ENCODE peak calls at places on chromosomes 7 and 10, in ten cellular contexts. E is stimulated activated CD4-positive, alpha-beta T cell treated with anti-CD3 and anti-CD28 coated beads, Interleukin-4, amount 100 ng/mL, for 4 hours; Y is glutamatergic neuron; N is GM10248; K is nephron progenitor cell; B is germinal center; W is head of caudate nucleus; H is neural crest cell; S is mucosa of gallbladder; J is heart right ventricle. Z is an unnamed sample.

GRCh38 chr7:22944506-22944905 is 69.4 kb downstream of the HYCC1 start:
- DNase-seq in E (no peak), Y (no peak), N (no peak), K (no peak), B (no peak), W (no peak), H (no peak), S (no peak), J (no peak), Z (no peak)

GRCh38 chr10:113499066-113499465 is 53.8 kb upstream of the HABP2 start:
- DNase-seq in E (no peak), Y (no peak), N (no peak), K (no peak), B (no peak), W (no peak), H (no peak), S (no peak), J (no peak), Z (no peak)

GRCh38 chr10:4770766-4771553 is 55.0 kb upstream of the AKR1E2 start:
- DNase-seq in E (no peak), Y (no peak), N (no peak), K (no peak), B (no peak), W (no peak), H (no peak), S (no peak), J (no peak), Z (no peak)

GRCh38 chr7:37110641-37111421 is 337.8 kb downstream of the ELMO1 start:
- DNase-seq in E (no peak), Y (no peak), N (no peak), K (no peak), B (no peak), W (no peak), H (no peak), S (no peak), J (no peak), Z (no peak)

GRCh38 chr10:77082601-77083252 is 554.9 kb downstream of the KCNMA1 start:
- DNase-seq in E (no peak), Y (no peak), N (no peak), K (no peak), B (no peak), W (no peak), H (no peak), S (no peak), J (no peak), Z (no peak)

GRCh38 chr10:94103902-94104301 is 110.2 kb downstream of the PLCE1 start:
- DNase-seq in E (no peak), Y (no peak), N (no peak), K (no peak), B (no peak), W (no peak), H (no peak), S (no peak), J (no peak), Z (no peak)

GRCh38 chr7:157339777-157340677 is 3.2 kb downstream of the DNAJB6 start:
- DNase-seq in E (peak), Y (peak), N (peak), K (peak), B (peak), W (peak), H (peak), S (peak), J (peak), Z (peak)

GRCh38 chr7:17448479-17449423 is 150.3 kb downstream of the AHR start:
- DNase-seq in E (no peak), Y (no peak), N (no peak), K (no peak), B (no peak), W (no peak), H (no peak), S (no peak), J (no peak), Z (no peak)

GRCh38 chr10:122348951-122349361 is 25.6 kb upstream of the PLEKHA1 start:
- DNase-seq in E (no peak), Y (no peak), N (no peak), K (no peak), B (no peak), W (no peak), H (no peak), S (peak), J (no peak), Z (no peak)

GRCh38 chr7:36286241-36286640 is 103.4 kb upstream of the ANLN start:
- DNase-seq in E (peak), Y (no peak), N (no peak), K (no peak), B (peak), W (no peak), H (no peak), S (no peak), J (no peak), Z (no peak)

GRCh38 chr10:4984971-4985594 is 18.6 kb downstream of the AKR1C2 start:
- DNase-seq in E (no peak), Y (no peak), N (no peak), K (no peak), B (no peak), W (no peak), H (no peak), S (peak), J (no peak), Z (no peak)

GRCh38 chr10:61337741-61338140 is 115.4 kb downstream of the TMEM26 start:
- DNase-seq in E (no peak), Y (no peak), N (no peak), K (no peak), B (no peak), W (no peak), H (no peak), S (no peak), J (no peak), Z (no peak)

GRCh38 chr7:65980478-65981250 is 1.3 kb downstream of the GUSB start:
- DNase-seq in E (peak), Y (no peak), N (peak), K (peak), B (peak), W (no peak), H (no peak), S (peak), J (peak), Z (no peak)

GRCh38 chr10:52740913-52741675 is 31.5 kb downstream of the MBL2 start:
- DNase-seq in E (no peak), Y (peak), N (peak), K (peak), B (peak), W (peak), H (peak), S (peak), J (no peak), Z (no peak)

GRCh38 chr10:51144161-51144781 is 70.0 kb downstream of the PRKG1 start:
- DNase-seq in E (no peak), Y (no peak), N (no peak), K (no peak), B (no peak), W (no peak), H (no peak), S (no peak), J (no peak), Z (no peak)

GRCh38 chr7:66930341-66930740 is 9.3 kb downstream of the TMEM248 start:
- DNase-seq in E (no peak), Y (peak), N (no peak), K (peak), B (no peak), W (no peak), H (no peak), S (no peak), J (no peak), Z (no peak)

GRCh38 chr7:99102361-99102760 is 41.5 kb downstream of the SMURF1 start:
- DNase-seq in E (no peak), Y (no peak), N (no peak), K (no peak), B (no peak), W (no peak), H (no peak), S (no peak), J (no peak), Z (no peak)

GRCh38 chr7:140623995-140624902 is 16.4 kb downstream of the DENND2A start:
- DNase-seq in E (no peak), Y (peak), N (no peak), K (no peak), B (no peak), W (no peak), H (no peak), S (no peak), J (peak), Z (no peak)

GRCh38 chr7:98148607-98149006 is 41.9 kb downstream of the LMTK2 start:
- DNase-seq in E (no peak), Y (no peak), N (no peak), K (no peak), B (no peak), W (no peak), H (no peak), S (no peak), J (no peak), Z (no peak)

GRCh38 chr10:128411624-128412023 is 285.4 kb upstream of the MKI67 start:
- DNase-seq in E (no peak), Y (no peak), N (no peak), K (no peak), B (no peak), W (no peak), H (no peak), S (no peak), J (no peak), Z (no peak)

GRCh38 chr7:47501406-47501805 is 80.5 kb downstream of the TNS3 start:
- DNase-seq in E (no peak), Y (no peak), N (no peak), K (peak), B (no peak), W (no peak), H (no peak), S (no peak), J (no peak), Z (no peak)

GRCh38 chr7:116952640-116953371 is 495 bp upstream of the ST7 start:
- DNase-seq in E (no peak), Y (peak), N (no peak), K (peak), B (no peak), W (no peak), H (peak), S (peak), J (peak), Z (no peak)

GRCh38 chr10:129755075-129756020 is 208.7 kb downstream of the EBF3 start:
- DNase-seq in E (no peak), Y (no peak), N (no peak), K (no peak), B (no peak), W (no peak), H (no peak), S (peak), J (no peak), Z (peak)

GRCh38 chr7:38232475-38233366 is 40.7 kb downstream of the TARP start:
- DNase-seq in E (peak), Y (no peak), N (peak), K (no peak), B (no peak), W (no peak), H (no peak), S (peak), J (no peak), Z (no peak)

GRCh38 chr10:132308588-132309451 is 1.1 kb upstream of the STK32C start:
- DNase-seq in E (no peak), Y (no peak), N (peak), K (peak), B (no peak), W (no peak), H (peak), S (no peak), J (no peak), Z (no peak)

GRCh38 chr7:47763063-47763974 is 181.4 kb upstream of the TNS3 start:
- DNase-seq in E (no peak), Y (no peak), N (no peak), K (peak), B (no peak), W (no peak), H (no peak), S (peak), J (no peak), Z (no peak)

GRCh38 chr7:111958889-111959288 is 247.3 kb downstream of the DOCK4 start:
- DNase-seq in E (no peak), Y (peak), N (no peak), K (peak), B (no peak), W (no peak), H (no peak), S (peak), J (no peak), Z (no peak)

GRCh38 chr7:142506601-142507000 is 242.7 kb upstream of the PRSS1 start:
- DNase-seq in E (no peak), Y (no peak), N (no peak), K (no peak), B (no peak), W (no peak), H (no peak), S (no peak), J (no peak), Z (no peak)

GRCh38 chr7:98354511-98355249 is 46.2 kb downstream of the BAIAP2L1 start:
- DNase-seq in E (no peak), Y (no peak), N (no peak), K (no peak), B (no peak), W (no peak), H (no peak), S (peak), J (no peak), Z (no peak)

GRCh38 chr10:117175215-117175900 is 21.9 kb upstream of the KCNK18 start:
- DNase-seq in E (no peak), Y (peak), N (peak), K (no peak), B (no peak), W (peak), H (no peak), S (no peak), J (no peak), Z (peak)

GRCh38 chr7:128380807-128381130 is 19.3 kb upstream of the PRRT4 start:
- DNase-seq in E (no peak), Y (no peak), N (no peak), K (no peak), B (no peak), W (no peak), H (no peak), S (no peak), J (no peak), Z (no peak)

GRCh38 chr10:48249004-48249762 is 25.3 kb downstream of the FRMPD2 start:
- DNase-seq in E (no peak), Y (no peak), N (peak), K (no peak), B (no peak), W (no peak), H (no peak), S (no peak), J (no peak), Z (no peak)

GRCh38 chr10:103688451-103688850 is 166.9 kb downstream of the SH3PXD2A start:
- DNase-seq in E (no peak), Y (no peak), N (no peak), K (no peak), B (no peak), W (no peak), H (no peak), S (no peak), J (no peak), Z (no peak)

GRCh38 chr7:105153531-105153930 is 139.5 kb downstream of the KMT2E start:
- DNase-seq in E (no peak), Y (no peak), N (no peak), K (no peak), B (no peak), W (no peak), H (no peak), S (no peak), J (no peak), Z (no peak)

GRCh38 chr7:149685455-149685854 is 87.9 kb downstream of the ZNF467 start:
- DNase-seq in E (no peak), Y (no peak), N (no peak), K (no peak), B (no peak), W (no peak), H (no peak), S (no peak), J (no peak), Z (no peak)

GRCh38 chr10:71667374-71667750 is 52.2 kb downstream of the C10orf105 start:
- DNase-seq in E (no peak), Y (no peak), N (peak), K (no peak), B (no peak), W (no peak), H (no peak), S (no peak), J (no peak), Z (no peak)

GRCh38 chr7:152735443-152736004 is 24.0 kb upstream of the ACTR3B start:
- DNase-seq in E (no peak), Y (no peak), N (no peak), K (no peak), B (no peak), W (no peak), H (no peak), S (no peak), J (no peak), Z (no peak)